ENCODE peak calls at places on chromosome 10, in four cellular contexts. G, N, D and H are unnamed samples.

GRCh38 chr10:133302230-133302629 is 6.4 kb downstream of the TUBGCP2 start:
- DNase-seq in N (no peak), G (no peak), D (peak; percentile 79), H (no peak)

GRCh38 chr10:30893208-30893607 is 138.5 kb downstream of the ZNF438 start:
- DNase-seq in G (no peak), D (no peak), N (no peak), H (no peak)

GRCh38 chr10:131825150-131825907 is 75.5 kb upstream of the PPP2R2D start:
- DNase-seq in N (no peak), G (no peak), D (no peak), H (no peak)

GRCh38 chr10:101292194-101293006 is 61.6 kb upstream of the BTRC start:
- DNase-seq in N (peak; percentile 52), G (no peak), D (no peak), H (no peak)

GRCh38 chr10:20040012-20040411 is 223.8 kb downstream of the PLXDC2 start:
- DNase-seq in D (no peak), N (no peak), G (no peak), H (no peak)

GRCh38 chr10:18610517-18610916 is 40.9 kb downstream of the NSUN6 start:
- DNase-seq in N (no peak), D (no peak), G (no peak), H (no peak)

GRCh38 chr10:118725784-118726507 is 28.8 kb downstream of the CACUL1 start:
- DNase-seq in N (no peak), G (no peak), D (no peak), H (no peak)

GRCh38 chr10:49367600-49367999 is 28.3 kb downstream of the DRGX start:
- DNase-seq in N (no peak), D (no peak), G (no peak), H (no peak)

GRCh38 chr10:60513281-60513680 is 123.6 kb upstream of the ANK3 start:
- DNase-seq in N (no peak), G (no peak), D (no peak), H (no peak)

GRCh38 chr10:117217196-117217761 is 20.0 kb downstream of the KCNK18 start:
- DNase-seq in G (peak; percentile 59), D (no peak), N (peak; percentile 43), H (peak; percentile 25)

GRCh38 chr10:104330168-104331117 is 7.8 kb downstream of the ITPRIP start:
- DNase-seq in D (no peak), G (no peak), N (no peak), H (no peak)

GRCh38 chr10:88620441-88620840 is 33.9 kb downstream of the LIPJ start:
- DNase-seq in G (no peak), N (no peak), D (no peak), H (no peak)

GRCh38 chr10:119375574-119376265 is 166.8 kb downstream of the RGS10 start:
- DNase-seq in D (peak; percentile 52), N (no peak), G (no peak), H (no peak)

GRCh38 chr10:70508912-70509366 is 30.4 kb downstream of the PALD1 start:
- DNase-seq in D (no peak), N (no peak), G (peak; percentile 38), H (no peak)

GRCh38 chr10:118452098-118452497 is 110.0 kb upstream of the FAM204A start:
- DNase-seq in G (no peak), N (no peak), D (no peak), H (no peak)

GRCh38 chr10:44619521-44619920 is 234.6 kb upstream of the CXCL12 start:
- DNase-seq in N (no peak), D (no peak), G (no peak), H (no peak)

GRCh38 chr10:124717911-124718734 is 26.1 kb downstream of the FAM53B start:
- DNase-seq in D (no peak), G (peak; percentile 58), N (peak; percentile 94), H (peak; percentile 80)

GRCh38 chr10:1360011-1360580 is 303.9 kb downstream of the WDR37 start:
- DNase-seq in N (no peak), G (no peak), D (no peak), H (no peak)

GRCh38 chr10:7718685-7719084 is 15.6 kb downstream of the ITIH2 start:
- DNase-seq in D (no peak), N (no peak), G (no peak), H (no peak)

GRCh38 chr10:124560377-124560776 is 98.8 kb downstream of the LHPP start:
- DNase-seq in N (no peak), G (no peak), D (peak; percentile 92), H (no peak)

GRCh38 chr10:120017731-120018130 is 125.2 kb downstream of the SEC23IP start:
- DNase-seq in D (no peak), G (no peak), N (no peak), H (no peak)

GRCh38 chr10:24552346-24553016 is 171.2 kb downstream of the ARHGAP21 start:
- DNase-seq in D (no peak), N (peak; percentile 52), G (no peak), H (peak; percentile 35)
- TF ChIP-seq CTCF in D (peak; percentile 32), N (no peak), G (no peak), H (peak; percentile 43)

GRCh38 chr10:86110156-86110786 is 256.3 kb downstream of the GRID1 start:
- DNase-seq in N (peak; percentile 11), D (no peak), G (no peak), H (no peak)
- TF ChIP-seq CTCF in N (peak; percentile 44), D (peak; percentile 8), G (peak; percentile 56), H (peak; percentile 50)

GRCh38 chr10:9209105-9209798 is 1154.8 kb downstream of the GATA3 start:
- DNase-seq in G (peak; percentile 44), D (no peak), N (peak; percentile 86), H (peak; percentile 13)

GRCh38 chr10:9214618-9215017 is 1160.1 kb downstream of the GATA3 start:
- DNase-seq in N (no peak), D (no peak), G (no peak), H (no peak)

GRCh38 chr10:9205558-9205957 is 1151.1 kb downstream of the GATA3 start:
- DNase-seq in N (no peak), G (no peak), D (no peak), H (no peak)

GRCh38 chr10:9215121-9215520 is 1160.6 kb downstream of the GATA3 start:
- DNase-seq in D (no peak), N (no peak), G (no peak), H (no peak)

GRCh38 chr10:9211228-9211627 is 1156.7 kb downstream of the GATA3 start:
- DNase-seq in D (no peak), N (no peak), G (no peak), H (no peak)
- TF ChIP-seq CTCF in D (peak; percentile 69), N (no peak), G (no peak), H (no peak)

GRCh38 chr10:108911814-108912541 is 1011.3 kb downstream of the XPNPEP1 start:
- DNase-seq in G (peak; percentile 28), D (peak; percentile 80), N (no peak), H (no peak)
- TF ChIP-seq CTCF in G (no peak), D (peak; percentile 81), N (no peak), H (peak; percentile 7)

GRCh38 chr10:74821501-74821900 is 4.9 kb upstream of the KAT6B start:
- DNase-seq in N (no peak), G (no peak), D (no peak), H (no peak)

GRCh38 chr10:74823791-74824183 is 2.6 kb upstream of the KAT6B start:
- DNase-seq in D (no peak), N (no peak), G (no peak), H (no peak)

GRCh38 chr10:74824184-74825032 is 2.0 kb upstream of the KAT6B start:
- DNase-seq in G (no peak), N (peak; percentile 35), D (no peak), H (peak; percentile 26)

GRCh38 chr10:74822101-74822500 is 4.3 kb upstream of the KAT6B start:
- DNase-seq in N (no peak), D (no peak), G (no peak), H (no peak)

DNA sequence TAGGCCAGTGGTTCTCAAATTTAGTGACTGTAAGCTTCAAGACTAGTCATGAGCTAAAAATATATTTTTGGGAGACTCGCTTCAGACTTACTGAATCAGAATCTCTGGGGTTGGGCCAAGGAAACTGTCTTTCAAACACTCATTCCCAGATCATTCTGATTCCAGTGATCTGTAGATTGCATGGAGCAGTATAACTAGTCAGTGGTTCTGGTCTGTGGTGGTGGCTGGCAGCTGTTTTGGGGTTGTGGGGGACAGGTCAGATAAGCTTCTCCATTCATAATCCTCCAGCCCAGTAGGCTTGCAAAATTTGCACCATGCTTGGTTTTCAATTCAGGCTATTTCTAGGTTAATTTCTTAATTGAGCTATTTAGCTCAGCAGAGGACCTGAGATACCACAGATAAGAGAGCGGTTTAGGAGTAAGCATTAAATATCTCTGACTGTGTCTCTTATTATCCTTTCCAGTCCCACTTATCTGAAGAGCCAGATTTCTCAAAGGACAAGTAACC is 3.8 kb upstream of the KAT6B start:
- DNase-seq in D (no peak), G (no peak), N (no peak), H (no peak)
- TF ChIP-seq CTCF in D (no peak), G (no peak), N (no peak), H (no peak)

DNA sequence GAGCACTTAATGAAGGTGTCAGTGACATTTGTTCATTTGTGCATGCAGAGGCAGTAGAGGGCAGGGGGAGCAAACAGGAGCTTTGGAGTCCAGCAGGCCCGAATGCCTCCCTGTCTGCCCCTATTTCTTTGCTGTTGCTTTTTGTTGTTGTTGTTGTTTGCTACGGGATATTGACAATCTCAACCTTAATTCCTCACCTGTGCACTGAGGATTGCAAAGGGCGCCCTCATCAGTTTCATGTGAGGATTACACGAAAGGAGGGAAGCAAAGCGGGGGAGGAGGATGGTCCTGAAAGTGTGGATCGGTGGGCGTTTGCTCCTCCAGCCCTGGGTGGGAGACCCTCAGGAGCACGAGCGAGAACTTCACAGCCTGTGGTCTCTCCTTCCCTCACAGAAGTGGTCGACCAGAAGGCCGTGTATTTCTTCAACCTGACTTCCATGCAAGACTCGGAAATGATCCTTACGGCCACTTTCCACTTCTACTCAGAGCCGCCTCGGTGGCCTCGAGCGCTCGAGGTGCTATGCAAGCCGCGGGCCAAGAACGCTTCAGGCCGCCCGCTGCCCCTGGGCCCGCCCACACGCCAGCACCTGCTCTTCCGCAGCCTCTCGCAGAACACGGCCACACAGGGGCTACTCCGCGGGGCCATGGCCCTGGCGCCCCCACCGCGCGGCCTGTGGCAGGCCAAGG is 9.5 kb downstream of the GDF10 start:
- DNase-seq in G (no peak), D (no peak), N (peak; percentile 38), H (no peak)
- TF ChIP-seq CTCF in G (no peak), D (peak; percentile 68), N (peak; percentile 65), H (peak; percentile 24)

GRCh38 chr10:77641788-77642397 is 4.3 kb upstream of the KCNMA1 start:
- DNase-seq in D (no peak), G (peak; percentile 77), N (peak; percentile 76), H (peak; percentile 33)
- TF ChIP-seq CTCF in D (peak; percentile 95), G (peak; percentile 51), N (peak; percentile 80), H (peak; percentile 70)